ENCODE peak calls at places on chromosome 2, in five cellular contexts. T is fibroblast of lung, I is heart left ventricle, J is H9, Z is IMR-90. N is an unnamed sample.
A peak's percentile ranks its signal among the peaks of the same experiment; 100 is the strongest.

GRCh38 chr2:154193246-154193645 is 321.5 kb downstream of the GALNT13 start:
- DNase-seq in J (no peak), I (no peak), Z (no peak), T (no peak), N (no peak)

GRCh38 chr2:26946841-26947784 is 23.3 kb upstream of the MAPRE3 start:
- DNase-seq in I (peak; percentile 72), Z (peak; percentile 39), J (no peak), T (peak; percentile 66), N (peak; percentile 54)

GRCh38 chr2:34547900-34548299 is 948.8 kb upstream of the FAM98A start:
- DNase-seq in T (no peak), I (no peak), J (no peak), Z (no peak), N (no peak)

GRCh38 chr2:191604154-191604553 is 73.8 kb upstream of the NABP1 start:
- DNase-seq in I (no peak), Z (no peak), T (no peak), J (no peak), N (no peak)

GRCh38 chr2:58620127-58620526 is 379.0 kb upstream of the FANCL start:
- DNase-seq in I (no peak), J (no peak), T (peak; percentile 37), Z (peak; percentile 6), N (no peak)

GRCh38 chr2:168920504-168921157 is 19.5 kb downstream of the G6PC2 start:
- DNase-seq in I (no peak), T (peak; percentile 48), J (no peak), Z (peak; percentile 34), N (no peak)

GRCh38 chr2:37764739-37765138 is 93.3 kb upstream of the CDC42EP3 start:
- DNase-seq in J (no peak), T (no peak), Z (no peak), I (no peak), N (no peak)

GRCh38 chr2:133674433-133675331 is 106.4 kb upstream of the NCKAP5 start:
- DNase-seq in J (peak; percentile 43), Z (peak; percentile 90), I (peak; percentile 33), T (peak; percentile 90), N (peak; percentile 18)

GRCh38 chr2:41869542-41870256 is 178.1 kb upstream of the PKDCC start:
- DNase-seq in I (peak; percentile 75), J (peak; percentile 80), T (peak; percentile 71), Z (peak; percentile 55), N (peak; percentile 83)

GRCh38 chr2:111119847-111120252 is 864 bp upstream of the BCL2L11 start:
- DNase-seq in I (no peak), T (peak; percentile 5), J (no peak), Z (no peak), N (peak; percentile 33)

GRCh38 chr2:30877833-30878232 is 70.6 kb upstream of the CAPN13 start:
- DNase-seq in J (no peak), Z (no peak), I (no peak), T (no peak), N (no peak)

GRCh38 chr2:44522846-44523245 is 161.1 kb downstream of the CAMKMT start:
- DNase-seq in T (no peak), Z (no peak), J (no peak), I (no peak), N (no peak)

GRCh38 chr2:203532957-203533695 is 2.0 kb downstream of the RAPH1 start:
- DNase-seq in I (no peak), T (peak; percentile 47), J (no peak), Z (peak; percentile 36), N (no peak)

GRCh38 chr2:66683068-66683467 is 248.1 kb downstream of the MEIS1 start:
- DNase-seq in I (no peak), T (no peak), J (no peak), Z (no peak), N (no peak)

GRCh38 chr2:196530910-196531309 is 108.6 kb upstream of the CCDC150 start:
- DNase-seq in I (no peak), J (no peak), T (no peak), Z (no peak), N (no peak)

GRCh38 chr2:168470880-168471475 is 14.9 kb downstream of the CERS6 start:
- DNase-seq in I (no peak), Z (no peak), J (peak; percentile 39), T (no peak), N (no peak)

GRCh38 chr2:45781464-45781811 is 130.0 kb downstream of the PRKCE start:
- DNase-seq in I (no peak), J (no peak), Z (no peak), T (no peak), N (no peak)

GRCh38 chr2:177072069-177072468 is 140.5 kb upstream of the HNRNPA3 start:
- DNase-seq in J (no peak), Z (no peak), T (no peak), I (no peak), N (no peak)

GRCh38 chr2:222315443-222316121 is 16.8 kb upstream of the PAX3 start:
- DNase-seq in T (no peak), I (no peak), J (no peak), Z (no peak), N (no peak)

GRCh38 chr2:190408538-190409271 is 550 bp downstream of the MFSD6 start:
- DNase-seq in Z (no peak), J (peak; percentile 38), I (peak; percentile 58), T (no peak), N (peak; percentile 72)

GRCh38 chr2:227826019-227826521 is 12.4 kb downstream of the CCL20 start:
- DNase-seq in T (no peak), Z (no peak), I (no peak), J (no peak), N (peak; percentile 47)

GRCh38 chr2:105789745-105790466 is 45.2 kb downstream of the NCK2 start:
- DNase-seq in I (peak; percentile 47), T (peak; percentile 67), J (no peak), Z (peak; percentile 74), N (peak; percentile 36)

GRCh38 chr2:203646961-203647360 is 59.5 kb upstream of the CD28 start:
- DNase-seq in T (no peak), J (no peak), I (no peak), Z (no peak), N (no peak)

GRCh38 chr2:23545391-23545790 is 160.4 kb downstream of the KLHL29 start:
- DNase-seq in I (no peak), Z (peak; percentile 63), T (no peak), J (no peak), N (no peak)

GRCh38 chr2:7573166-7573845 is 656.1 kb downstream of the RNF144A start:
- DNase-seq in T (no peak), Z (no peak), J (no peak), I (no peak), N (no peak)

GRCh38 chr2:74554821-74555531 is 456 bp downstream of the DOK1 start:
- DNase-seq in J (peak; percentile 61), I (peak; percentile 46), Z (peak; percentile 27), T (peak; percentile 31), N (peak; percentile 64)

GRCh38 chr2:96664366-96664765 is 21.8 kb downstream of the FER1L5 start:
- DNase-seq in Z (no peak), J (no peak), I (no peak), T (peak; percentile 2), N (no peak)

GRCh38 chr2:61575447-61575859 is 37.3 kb upstream of the XPO1 start:
- DNase-seq in I (no peak), J (no peak), Z (no peak), T (no peak), N (no peak)

GRCh38 chr2:136127356-136127755 is 9.4 kb upstream of the CXCR4 start:
- DNase-seq in Z (no peak), T (no peak), J (no peak), I (no peak), N (no peak)

GRCh38 chr2:136126527-136126926 is 8.6 kb upstream of the CXCR4 start:
- DNase-seq in Z (no peak), T (no peak), I (no peak), J (no peak), N (no peak)

GRCh38 chr2:136128905-136129304 is 11.0 kb upstream of the CXCR4 start:
- DNase-seq in Z (no peak), T (no peak), I (no peak), J (no peak), N (no peak)

GRCh38 chr2:136125226-136125625 is 7.3 kb upstream of the CXCR4 start:
- DNase-seq in I (no peak), J (no peak), T (no peak), Z (no peak), N (no peak)

DNA sequence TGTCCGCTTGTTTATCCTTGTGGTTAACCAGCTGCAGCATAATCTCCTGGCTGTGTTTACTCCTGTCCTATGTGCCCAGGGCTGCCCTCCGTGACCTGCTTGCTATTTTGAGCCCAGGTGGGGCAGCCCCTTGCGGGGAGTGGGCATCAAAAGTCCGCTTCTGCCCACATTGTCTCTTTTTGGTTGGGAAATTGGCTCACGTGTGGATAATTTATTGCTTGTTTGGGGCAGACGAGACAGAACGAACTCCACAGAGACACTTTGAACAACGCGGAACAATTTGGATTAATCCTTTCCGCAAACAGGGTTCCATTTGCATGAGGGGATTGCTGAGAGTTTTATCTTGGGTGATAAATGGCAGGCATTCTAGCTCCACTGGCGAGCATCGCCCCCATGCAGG is 8.1 kb upstream of the CXCR4 start:
- DNase-seq in J (no peak), I (no peak), T (no peak), Z (no peak), N (no peak)
- H3K27me3 ChIP-seq in J (no peaks in the 10 kb centered on the region), I (peaks cover 5% of the 10 kb centered on the region), T (no peaks in the 10 kb centered on the region), Z (peaks cover 25% of the 10 kb centered on the region), N (peaks cover 21% of the 10 kb centered on the region)

GRCh38 chr2:64857581-64858471 is 131.4 kb upstream of the SLC1A4 start:
- DNase-seq in T (peak; percentile 90), I (peak; percentile 78), J (no peak), Z (peak; percentile 60), N (no peak)
- H3K4me1 ChIP-seq in T (peaks cover 27% of the 10 kb centered on the region), I (peaks cover 41% of the 10 kb centered on the region), J (no peaks in the 10 kb centered on the region), Z (peaks cover 25% of the 10 kb centered on the region), N (peaks cover 56% of the 10 kb centered on the region)

GRCh38 chr2:240139011-240139441 is 1.4 kb downstream of the OTOS start:
- DNase-seq in I (peak; percentile 12), J (peak; percentile 18), T (no peak), Z (no peak), N (no peak)
- H3K27me3 ChIP-seq in I (no peaks in the 10 kb centered on the region), J (no peaks in the 10 kb centered on the region), T (peaks cover 2% of the 10 kb centered on the region), Z (peaks cover 24% of the 10 kb centered on the region), N (no peaks in the 10 kb centered on the region)

GRCh38 chr2:60453301-60453700 is 100.2 kb downstream of the BCL11A start:
- DNase-seq in I (no peak), Z (no peak), J (peak; percentile 92), T (no peak), N (no peak)

GRCh38 chr2:60446413-60447358 is 106.8 kb downstream of the BCL11A start:
- DNase-seq in I (no peak), T (no peak), J (no peak), Z (no peak), N (no peak)

GRCh38 chr2:60453896-60454295 is 99.6 kb downstream of the BCL11A start:
- DNase-seq in I (no peak), J (no peak), T (no peak), Z (no peak), N (no peak)

GRCh38 chr2:60447943-60448342 is 105.5 kb downstream of the BCL11A start:
- DNase-seq in T (no peak), I (no peak), J (no peak), Z (no peak), N (no peak)

DNA sequence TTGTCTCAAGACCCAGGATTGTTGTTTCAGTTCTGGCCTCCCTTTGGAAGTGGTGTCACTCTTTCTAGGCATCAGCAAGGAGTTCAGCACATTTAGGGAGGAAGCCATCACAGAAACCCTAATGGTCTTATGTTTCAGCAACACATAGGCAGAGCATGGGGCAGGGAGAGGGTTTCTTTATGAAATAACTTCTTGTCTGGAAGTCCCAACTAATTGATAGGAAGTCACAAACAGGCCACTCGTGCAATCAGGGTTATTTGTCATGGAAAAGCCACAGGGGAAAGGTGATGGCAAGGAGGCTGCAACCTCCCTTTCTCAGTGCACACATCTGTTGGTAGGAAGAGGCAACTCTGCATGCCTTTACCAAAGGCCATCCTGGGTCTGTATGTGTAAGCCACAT is 103.0 kb downstream of the BCL11A start:
- DNase-seq in T (no peak), J (no peak), Z (no peak), I (no peak), N (no peak)
- H3K4me1 ChIP-seq in T (no peaks in the 10 kb centered on the region), J (peaks cover 9% of the 10 kb centered on the region), Z (no peaks in the 10 kb centered on the region), I (no peaks in the 10 kb centered on the region), N (no peaks in the 10 kb centered on the region)

N was measured in transverse colon.